ENCODE peak calls at places on chromosomes 7 and 10, in six cellular contexts. X is SJSA1, W is transverse colon, U is fibroblast of pulmonary artery, L is fibroblast of the aortic adventitia, J is GM12865. B is an unnamed sample.

GRCh38 chr10:79502561-79503309 is 9.6 kb upstream of the EIF5AL1 start:
- DNase-seq in X (no peak), W (no peak), U (no peak), L (no peak), J (no peak), B (no peak)

GRCh38 chr10:71486465-71487114 is 89.9 kb downstream of the CDH23 start:
- DNase-seq in X (no peak), W (peak; percentile 71), U (peak; percentile 47), L (peak; percentile 47), J (peak; percentile 50), B (peak; percentile 50)

GRCh38 chr10:103800789-103801540 is 54.4 kb downstream of the SH3PXD2A start:
- DNase-seq in X (peak; percentile 72), W (no peak), U (no peak), L (no peak), J (peak; percentile 27), B (no peak)

GRCh38 chr7:150900675-150901074 is 48.4 kb downstream of the AOC1 start:
- DNase-seq in X (no peak), W (no peak), U (no peak), L (no peak), J (no peak), B (no peak)

GRCh38 chr7:28432105-28432504 is 19.8 kb downstream of the CREB5 start:
- DNase-seq in X (no peak), W (no peak), U (peak; percentile 23), L (no peak), J (no peak), B (no peak)

GRCh38 chr10:29189272-29189671 is 99.6 kb upstream of the LYZL1 start:
- DNase-seq in X (no peak), W (no peak), U (peak; percentile 13), L (peak; percentile 90), J (no peak), B (no peak)

GRCh38 chr10:91787810-91788209 is 10.4 kb upstream of the TNKS2 start:
- DNase-seq in X (no peak), W (no peak), U (no peak), L (no peak), J (no peak), B (no peak)

GRCh38 chr7:130845581-130846085 is 111.6 kb upstream of the KLF14 start:
- DNase-seq in X (peak; percentile 81), W (no peak), U (peak; percentile 63), L (peak; percentile 91), J (no peak), B (no peak)

GRCh38 chr10:71236286-71236685 is 23.9 kb downstream of the UNC5B start:
- DNase-seq in X (no peak), W (no peak), U (no peak), L (no peak), J (no peak), B (peak; percentile 8)

GRCh38 chr7:36967387-36967786 is 243.1 kb upstream of the AOAH start:
- DNase-seq in X (peak; percentile 38), W (peak; percentile 24), U (peak; percentile 77), L (peak; percentile 80), J (peak; percentile 38), B (peak; percentile 35)

DNA sequence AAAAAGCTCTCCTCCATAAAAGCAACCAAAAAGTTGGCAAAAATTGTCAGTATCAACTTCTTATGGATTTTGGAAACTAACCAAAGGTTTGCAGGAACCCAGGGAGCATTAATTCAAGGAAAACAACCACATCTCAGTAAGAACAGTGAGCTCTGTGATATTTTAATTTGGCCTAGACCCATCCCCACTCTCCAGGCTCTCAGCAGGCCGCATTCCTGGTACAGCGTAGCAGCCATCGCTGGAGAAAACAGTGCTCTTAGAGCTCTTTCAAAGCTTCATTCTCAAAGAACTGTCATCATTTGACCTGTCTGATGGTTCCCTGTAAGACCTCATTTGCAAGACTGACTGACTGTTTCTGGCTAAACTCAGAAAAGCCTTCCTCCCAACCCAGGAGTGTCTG is 81.9 kb downstream of the NUDCD3 start:
- DNase-seq in X (no peak), W (no peak), U (no peak), L (no peak), J (no peak), B (no peak)
- H3K4me3 ChIP-seq in X (no peak overlapping the region), W (no peak overlapping the region), U (no peak overlapping the region), L (no peak overlapping the region), J (no peak overlapping the region), B (no peak overlapping the region)

GRCh38 chr10:12728569-12728968 is 272.9 kb downstream of the CCDC3 start:
- DNase-seq in X (no peak), W (no peak), U (peak; percentile 13), L (no peak), J (no peak), B (no peak)

GRCh38 chr10:12729885-12730284 is 271.6 kb downstream of the CCDC3 start:
- DNase-seq in X (no peak), W (no peak), U (no peak), L (no peak), J (no peak), B (no peak)

GRCh38 chr10:12727832-12728215 is 273.7 kb downstream of the CCDC3 start:
- DNase-seq in X (no peak), W (peak; percentile 60), U (peak; percentile 13), L (no peak), J (no peak), B (no peak)

GRCh38 chr10:12733271-12733670 is 268.2 kb downstream of the CCDC3 start:
- DNase-seq in X (no peak), W (no peak), U (no peak), L (no peak), J (no peak), B (no peak)

GRCh38 chr10:12730809-12731519 is 270.5 kb downstream of the CCDC3 start:
- DNase-seq in X (no peak), W (no peak), U (peak; percentile 56), L (peak; percentile 87), J (no peak), B (no peak)
- H3K4me3 ChIP-seq in X (no peak overlapping the region), W (no peak overlapping the region), U (no peak overlapping the region), L (peak overlapping the region; percentile 51), J (no peak overlapping the region), B (peak overlapping the region; percentile 35)

DNA sequence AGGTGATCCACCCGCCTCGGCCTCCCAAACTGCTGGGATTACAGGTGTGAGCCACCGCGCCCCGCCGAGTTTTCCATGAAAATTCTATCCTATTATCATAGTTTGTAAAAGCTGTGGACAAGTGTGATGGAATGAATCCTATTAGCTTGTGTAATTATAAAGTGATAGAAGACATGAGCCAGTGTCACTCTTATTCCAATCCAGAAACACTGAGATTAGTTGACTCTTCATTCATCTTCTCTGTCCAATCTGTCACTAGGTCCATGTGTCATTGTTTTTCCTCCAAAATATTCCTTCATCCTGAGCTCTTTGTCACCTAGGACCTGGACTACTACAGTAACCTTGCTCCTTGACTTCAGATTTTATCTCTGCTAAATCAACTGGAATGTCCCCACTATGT is 13.5 kb downstream of the FBH1 start:
- DNase-seq in X (no peak), W (no peak), U (no peak), L (no peak), J (no peak), B (no peak)
- H3K4me3 ChIP-seq in X (no peak overlapping the region), W (no peak overlapping the region), U (no peak overlapping the region), L (no peak overlapping the region), J (no peak overlapping the region), B (no peak overlapping the region)

DNA sequence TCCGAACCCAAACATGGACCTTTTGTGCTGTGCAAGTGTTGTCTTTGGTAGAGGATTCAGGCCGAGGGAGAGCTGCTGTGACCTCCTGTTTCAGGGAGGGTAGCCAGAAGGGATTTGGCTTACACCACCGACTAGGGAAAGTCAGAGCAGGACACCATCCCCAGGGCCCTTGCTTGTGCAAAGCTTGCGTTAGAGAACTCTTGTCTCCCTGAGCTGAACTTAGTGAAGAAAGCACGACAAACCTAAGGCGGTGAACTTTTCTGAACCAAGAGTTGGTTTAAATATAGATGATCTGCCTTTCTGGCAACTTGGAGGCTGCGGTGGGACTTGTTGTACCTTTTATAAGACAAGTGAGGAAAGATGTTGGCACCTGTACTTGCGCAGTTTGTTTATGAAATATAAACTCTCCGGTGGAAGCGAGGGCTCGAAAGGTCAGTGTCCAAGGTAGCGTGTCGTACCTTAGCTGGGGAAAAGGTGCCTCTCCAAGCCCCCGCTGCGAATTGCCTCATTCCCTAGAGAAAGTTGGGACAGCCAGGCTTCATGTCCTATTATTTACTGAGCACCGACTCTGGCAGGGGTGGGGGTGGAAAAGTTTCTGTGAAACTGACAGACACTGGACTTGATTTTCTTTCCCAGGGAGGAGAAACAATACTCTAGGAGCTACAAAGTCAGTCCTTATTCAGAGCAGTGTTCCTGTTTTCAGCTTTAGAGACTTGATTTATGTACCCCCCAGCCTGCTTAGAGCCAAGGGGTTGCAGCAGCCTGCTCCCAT is 31.6 kb downstream of the WBP1L start:
- DNase-seq in X (no peak), W (peak; percentile 21), U (peak; percentile 53), L (peak; percentile 79), J (no peak), B (peak; percentile 78)
- H3K4me3 ChIP-seq in X (peak overlapping the region; percentile 18), W (no peak overlapping the region), U (peak overlapping the region; percentile 91), L (peak overlapping the region; percentile 51), J (no peak overlapping the region), B (peak overlapping the region; percentile 74)

GRCh38 chr7:97005764-97006145 is 402 bp downstream of the DLX6 start:
- DNase-seq in X (no peak), W (no peak), U (no peak), L (no peak), J (no peak), B (no peak)
- H3K4me3 ChIP-seq in X (peak overlapping the region; percentile 76), W (peak overlapping the region; percentile 31), U (peak overlapping the region; percentile 12), L (peak overlapping the region; percentile 45), J (peak overlapping the region; percentile 28), B (peak overlapping the region; percentile 61)

DNA sequence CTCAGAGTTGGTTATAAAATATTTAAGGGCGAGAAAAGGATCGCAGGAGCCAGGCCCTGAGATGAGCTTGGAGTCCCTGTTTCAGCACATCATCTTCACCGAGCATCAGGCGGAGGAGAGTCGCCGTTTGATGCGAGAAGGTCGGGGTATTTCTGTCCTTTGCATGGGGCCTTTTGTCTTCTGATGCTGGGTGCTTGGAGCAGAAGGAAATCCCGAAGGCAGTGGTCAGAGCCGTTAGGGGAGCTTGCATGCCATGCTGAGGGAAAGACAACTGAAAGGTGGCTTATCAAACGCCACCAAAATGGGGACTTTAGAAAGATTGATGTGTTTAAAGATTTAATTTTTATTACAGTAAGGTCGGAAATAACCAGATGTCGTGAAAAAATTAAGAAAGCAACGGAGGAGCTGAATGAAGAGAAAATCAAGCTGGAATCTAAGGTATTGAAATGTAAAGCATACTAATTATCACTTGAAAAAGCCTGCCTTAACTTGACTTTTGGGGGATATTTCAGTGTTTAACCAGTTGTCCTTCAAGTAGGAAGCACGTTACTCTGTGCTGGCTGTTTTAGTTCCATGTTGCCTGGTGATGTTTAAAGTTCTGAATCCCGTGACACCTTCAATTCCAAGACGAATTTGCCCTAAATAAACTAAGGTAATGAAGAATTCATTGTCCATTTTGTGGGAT is 845 bp downstream of the CCDC172 start:
- DNase-seq in X (no peak), W (no peak), U (no peak), L (no peak), J (no peak), B (no peak)
- H3K4me3 ChIP-seq in X (no peak overlapping the region), W (no peak overlapping the region), U (no peak overlapping the region), L (no peak overlapping the region), J (no peak overlapping the region), B (no peak overlapping the region)

GRCh38 chr7:71612892-71613291 is 480.9 kb downstream of the GALNT17 start:
- DNase-seq in X (no peak), W (no peak), U (no peak), L (no peak), J (no peak), B (peak; percentile 18)
- H3K4me3 ChIP-seq in X (no peak overlapping the region), W (no peak overlapping the region), U (no peak overlapping the region), L (no peak overlapping the region), J (no peak overlapping the region), B (no peak overlapping the region)